ENCODE peak calls at places on chromosome 18, in four cellular contexts. M, E, U and X are unnamed samples.
A peak's percentile ranks its signal among the peaks of the same experiment; 100 is the strongest.

GRCh38 chr18:50836521-50836957 is 16.7 kb upstream of the MRO start:
- DNase-seq in U (no peak), E (peak; percentile 49), M (peak; percentile 89), X (peak; percentile 69)

GRCh38 chr18:7822435-7823425 is 255.6 kb downstream of the PTPRM start:
- DNase-seq in E (no peak), U (no peak), M (peak; percentile 77), X (no peak)

GRCh38 chr18:54712315-54712714 is 116.0 kb upstream of the RAB27B start:
- DNase-seq in U (no peak), E (no peak), M (peak; percentile 91), X (peak; percentile 88)

GRCh38 chr18:30489890-30490643 is 552.5 kb downstream of the DSC3 start:
- DNase-seq in U (no peak), E (no peak), M (no peak), X (no peak)

GRCh38 chr18:38174173-38174572 is 608.6 kb upstream of the CELF4 start:
- DNase-seq in M (no peak), E (no peak), U (no peak), X (no peak)

GRCh38 chr18:29225351-29225750 is 1048.4 kb upstream of the CDH2 start:
- DNase-seq in E (no peak), U (no peak), M (peak; percentile 18), X (peak; percentile 16)

GRCh38 chr18:32930695-32931301 is 158.0 kb upstream of the KLHL14 start:
- DNase-seq in E (peak; percentile 15), U (peak; percentile 67), M (peak; percentile 80), X (peak; percentile 65)

GRCh38 chr18:49476664-49477411 is 10.2 kb downstream of the C18orf32 start:
- DNase-seq in U (no peak), M (peak; percentile 92), E (peak; percentile 83), X (peak; percentile 86)

GRCh38 chr18:62327977-62328376 is 2.9 kb downstream of the TNFRSF11A start:
- DNase-seq in M (no peak), U (no peak), E (no peak), X (no peak)

GRCh38 chr18:5646739-5647138 is 102.9 kb upstream of the EPB41L3 start:
- DNase-seq in M (no peak), E (no peak), U (no peak), X (no peak)

GRCh38 chr18:29737620-29738019 is 1304.9 kb downstream of the DSC3 start:
- DNase-seq in U (no peak), E (no peak), M (no peak), X (no peak)

GRCh38 chr18:29057703-29058102 is 880.8 kb upstream of the CDH2 start:
- DNase-seq in E (no peak), U (no peak), M (no peak), X (no peak)

GRCh38 chr18:9828794-9829712 is 56.7 kb upstream of the TXNDC2 start:
- DNase-seq in M (no peak), E (peak; percentile 83), U (no peak), X (no peak)

GRCh38 chr18:36623681-36624080 is 205.1 kb downstream of the TPGS2 start:
- DNase-seq in E (no peak), M (no peak), U (no peak), X (no peak)

GRCh38 chr18:9619990-9620389 is 5.6 kb upstream of the PPP4R1 start:
- DNase-seq in M (peak; percentile 66), E (peak; percentile 39), U (no peak), X (no peak)

GRCh38 chr18:79305976-79306375 is 89.8 kb upstream of the NFATC1 start:
- DNase-seq in U (no peak), M (no peak), E (no peak), X (no peak)

GRCh38 chr18:48813833-48814489 is 136.8 kb downstream of the SMAD7 start:
- DNase-seq in M (no peak), U (no peak), E (no peak), X (no peak)

GRCh38 chr18:48979944-48980890 is 29.5 kb upstream of the SMAD7 start:
- DNase-seq in M (peak; percentile 64), U (no peak), E (peak; percentile 80), X (no peak)

GRCh38 chr18:903703-904102 is 968 bp upstream of the ADCYAP1 start:
- DNase-seq in E (peak; percentile 40), M (peak; percentile 62), U (peak; percentile 50), X (peak; percentile 42)

GRCh38 chr18:54254265-54254758 is 15.0 kb upstream of the POLI start:
- DNase-seq in M (peak; percentile 97), E (no peak), U (no peak), X (peak; percentile 64)

GRCh38 chr18:56374005-56374655 is 264.3 kb downstream of the TXNL1 start:
- DNase-seq in M (peak; percentile 11), E (no peak), U (no peak), X (no peak)

GRCh38 chr18:62301322-62301721 is 23.8 kb upstream of the TNFRSF11A start:
- DNase-seq in U (no peak), E (no peak), M (no peak), X (no peak)

GRCh38 chr18:62763101-62763521 is 47.8 kb downstream of the PHLPP1 start:
- DNase-seq in U (no peak), E (no peak), M (peak; percentile 73), X (no peak)

GRCh38 chr18:74329688-74330205 is 14.1 kb downstream of the C18orf63 start:
- DNase-seq in M (no peak), U (no peak), E (no peak), X (no peak)

GRCh38 chr18:74334242-74334893 is 18.7 kb downstream of the C18orf63 start:
- DNase-seq in E (no peak), M (no peak), U (no peak), X (no peak)

GRCh38 chr18:74333091-74333490 is 17.5 kb downstream of the C18orf63 start:
- DNase-seq in M (no peak), E (no peak), U (no peak), X (peak; percentile 82)

GRCh38 chr18:74328196-74328595 is 12.6 kb downstream of the C18orf63 start:
- DNase-seq in U (no peak), E (no peak), M (peak; percentile 15), X (peak; percentile 92)

GRCh38 chr18:74331404-74331803 is 15.8 kb downstream of the C18orf63 start:
- DNase-seq in U (no peak), E (peak; percentile 21), M (peak; percentile 87), X (peak; percentile 80)
- TF ChIP-seq CTCF in U (peak; percentile 15), E (peak; percentile 49), M (peak; percentile 83), X (peak; percentile 80)

GRCh38 chr18:12278765-12279682 is 24.9 kb downstream of the CIDEA start:
- DNase-seq in M (peak; percentile 95), U (no peak), E (no peak), X (peak; percentile 94)
- TF ChIP-seq CTCF in M (no peak), U (no peak), E (no peak), X (no peak)

DNA sequence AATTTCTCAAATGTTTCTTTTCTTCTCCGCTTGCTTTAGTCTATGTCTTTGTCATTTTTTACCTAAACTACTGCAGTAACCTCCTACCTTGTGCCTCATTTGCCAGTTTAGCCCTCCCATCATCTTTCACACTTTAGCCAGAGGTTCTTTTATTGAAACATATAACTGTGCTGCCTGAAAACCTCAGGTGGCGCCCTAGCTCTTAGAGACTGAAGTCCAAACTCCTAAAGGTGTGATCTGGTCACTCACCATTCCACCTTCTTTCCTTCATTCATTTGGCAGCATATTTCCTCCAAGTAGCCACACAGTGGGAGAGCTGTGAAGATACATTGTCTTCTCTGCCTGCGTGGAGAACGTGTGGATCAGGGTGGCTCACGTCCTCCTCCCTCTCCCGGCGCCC is 98.2 kb upstream of the MAPRE2 start:
- DNase-seq in U (no peak), M (no peak), E (no peak), X (no peak)
- TF ChIP-seq CTCF in U (no peak), M (no peak), E (no peak), X (no peak)

GRCh38 chr18:24271381-24272331 is 126.0 kb downstream of the OSBPL1A start:
- DNase-seq in M (peak; percentile 80), E (peak; percentile 45), U (peak; percentile 59), X (peak; percentile 69)
- TF ChIP-seq CTCF in M (peak; percentile 43), E (no peak), U (no peak), X (peak; percentile 23)

GRCh38 chr18:21243041-21243431 is 1.0 kb downstream of the GREB1L start:
- DNase-seq in U (no peak), M (no peak), E (no peak), X (peak; percentile 21)

GRCh38 chr18:21241224-21242131 is 554 bp upstream of the GREB1L start:
- DNase-seq in U (peak; percentile 24), M (no peak), E (no peak), X (peak; percentile 21)

DNA sequence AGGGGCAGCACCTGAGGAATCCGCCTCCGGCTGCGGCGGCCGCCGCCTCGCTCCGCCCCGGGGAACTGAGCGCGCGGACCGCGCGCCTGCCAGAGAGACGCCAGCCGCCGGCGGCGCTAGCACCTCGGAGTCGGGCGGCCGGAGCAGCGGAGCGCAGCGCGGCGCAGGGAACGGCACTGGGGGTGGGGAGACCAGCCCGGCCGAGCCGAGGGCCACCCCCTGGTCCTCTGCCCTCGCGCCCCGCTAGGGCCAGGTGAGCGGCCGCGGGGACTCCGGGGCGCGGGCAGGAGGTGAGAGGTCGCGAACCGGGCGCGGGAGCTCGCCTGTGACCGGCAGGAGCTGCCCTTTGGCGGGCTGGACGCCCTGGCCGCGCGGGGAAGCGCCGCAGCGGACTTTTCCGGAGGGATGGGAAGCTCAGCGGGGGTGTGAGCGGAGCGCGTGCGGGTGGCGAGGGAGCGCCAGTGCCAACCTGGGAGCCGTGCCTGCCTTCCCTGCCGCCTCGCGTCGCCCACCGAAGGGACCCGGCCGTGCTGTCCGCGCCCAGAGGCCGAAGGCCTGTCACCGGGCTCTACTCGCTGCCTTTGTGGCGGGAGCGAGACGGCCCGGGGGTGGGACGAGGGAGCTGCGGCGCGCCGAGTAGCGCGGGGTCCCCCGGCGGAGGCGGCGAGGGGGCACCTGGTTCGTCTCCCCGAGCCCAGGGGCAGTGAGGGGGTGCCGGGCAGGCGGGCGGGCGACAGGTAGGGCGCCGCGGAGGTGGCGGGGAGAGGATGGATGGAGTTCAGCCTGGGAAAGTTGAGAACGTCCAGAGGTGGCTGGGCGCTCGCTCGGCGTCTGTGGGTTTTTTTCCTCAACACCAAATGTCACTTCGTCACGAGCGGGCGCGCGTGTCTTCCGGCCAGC is at the start of gene GREB1L:
- DNase-seq in M (peak; percentile 29), E (peak; percentile 41), U (peak; percentile 71), X (peak; percentile 59)
- TF ChIP-seq CTCF in M (no peak), E (peak; percentile 9), U (no peak), X (peak; percentile 10)

DNA sequence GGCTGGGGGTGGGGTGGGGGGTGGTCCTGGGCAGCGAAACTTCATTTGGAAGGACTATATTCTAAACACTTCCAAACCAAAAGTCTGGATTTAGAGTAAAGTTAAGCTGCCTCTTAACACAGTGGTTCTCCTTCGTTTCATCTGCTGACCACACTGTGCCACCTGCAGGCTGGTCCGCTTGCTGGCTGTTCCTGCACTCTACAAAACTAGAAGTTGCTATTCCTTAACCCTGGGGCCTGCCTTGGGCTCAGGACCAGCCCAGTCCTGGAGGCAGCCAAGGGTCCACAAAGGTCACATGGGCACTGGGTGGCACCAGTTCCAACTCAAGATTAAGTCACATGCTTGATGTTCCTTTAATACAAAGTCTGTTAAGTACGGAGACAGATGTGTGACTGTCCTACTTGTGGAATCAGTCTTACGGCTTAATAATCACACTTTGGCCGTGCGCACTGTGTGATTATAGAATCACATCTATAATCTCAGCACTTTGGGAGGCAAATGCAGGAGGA is 195.4 kb downstream of the FAM210A start:
- DNase-seq in M (peak; percentile 84), U (no peak), E (peak; percentile 68), X (peak; percentile 31)
- TF ChIP-seq CTCF in M (peak; percentile 88), U (peak; percentile 53), E (peak; percentile 54), X (peak; percentile 31)